ENCODE peak calls at places on chromosomes 4 and X, in five cellular contexts. F is epithelial cell of proximal tubule; U is left ventricle myocardium inferior; Y is hippocampal formation; V is activated effector memory CD4-positive, alpha-beta T cell treated with anti-CD3 and anti-CD28 coated beads, Interleukin-2, amount 50 U/mL, for 16 hours. C is an unnamed sample.

GRCh38 chr4:159248383-159249178 is 145.7 kb downstream of the RAPGEF2 start:
- DNase-seq in F (no peak), U (no peak), Y (peak; percentile 77), V (no peak), C (no peak)

GRCh38 chr4:176849076-176849475 is 56.4 kb upstream of the VEGFC start:
- DNase-seq in V (no peak), U (no peak), Y (no peak), F (no peak), C (no peak)

GRCh38 chrX:116009871-116010710 is 160.5 kb upstream of the AGTR2 start:
- DNase-seq in U (peak; percentile 13), Y (peak; percentile 3), F (no peak), V (no peak), C (peak; percentile 1)

GRCh38 chr4:140952709-140953108 is 180.6 kb downstream of the RNF150 start:
- DNase-seq in U (no peak), V (no peak), Y (no peak), F (no peak), C (peak; percentile 64)

GRCh38 chrX:121456315-121456714 is 408.9 kb downstream of the GLUD2 start:
- DNase-seq in Y (no peak), U (no peak), V (no peak), F (no peak), C (no peak)

GRCh38 chr4:15779336-15779735 is 1.2 kb downstream of the CD38 start:
- DNase-seq in F (peak; percentile 37), V (no peak), Y (peak; percentile 42), U (peak; percentile 53), C (peak; percentile 43)

GRCh38 chr4:59060895-59061294 is 1950.7 kb upstream of the IGFBP7 start:
- DNase-seq in Y (no peak), F (no peak), U (no peak), V (no peak), C (no peak)

GRCh38 chr4:148170408-148171385 is 271.5 kb downstream of the NR3C2 start:
- DNase-seq in F (no peak), V (no peak), U (no peak), Y (no peak), C (no peak)

GRCh38 chr4:88660446-88661294 is 37.0 kb downstream of the NAP1L5 start:
- DNase-seq in Y (no peak), U (no peak), F (no peak), V (no peak), C (no peak)

GRCh38 chr4:84727491-84727890 is 144.6 kb downstream of the CDS1 start:
- DNase-seq in U (no peak), F (no peak), V (no peak), Y (no peak), C (no peak)

GRCh38 chrX:69501433-69501832 is 2.7 kb upstream of the NALF2 start:
- DNase-seq in V (no peak), U (peak; percentile 42), Y (no peak), F (no peak), C (peak; percentile 70)

GRCh38 chr4:97910005-97910404 is 233.3 kb downstream of the STPG2 start:
- DNase-seq in F (peak; percentile 4), V (no peak), Y (no peak), U (no peak), C (peak; percentile 14)

GRCh38 chrX:141732031-141732430 is 33.5 kb upstream of the SPANXD start:
- DNase-seq in Y (no peak), V (no peak), F (no peak), U (no peak), C (no peak)

GRCh38 chrX:17580529-17581155 is 156.7 kb upstream of the SCML1 start:
- DNase-seq in Y (no peak), F (peak; percentile 92), V (no peak), U (no peak), C (peak; percentile 66)

GRCh38 chr4:188110741-188111458 is 1.5 kb upstream of the TRIML2 start:
- DNase-seq in U (no peak), V (no peak), Y (no peak), F (no peak), C (no peak)

GRCh38 chr4:127505203-127505602 is 127.6 kb upstream of the INTU start:
- DNase-seq in V (no peak), U (no peak), Y (no peak), F (peak; percentile 25), C (no peak)

GRCh38 chr4:114807759-114808404 is 209.3 kb downstream of the UGT8 start:
- DNase-seq in Y (no peak), V (peak; percentile 73), U (no peak), F (no peak), C (peak; percentile 63)

GRCh38 chr4:123346330-123346940 is 50.2 kb upstream of the SPRY1 start:
- DNase-seq in V (no peak), F (no peak), Y (no peak), U (no peak), C (no peak)

GRCh38 chrX:63350551-63350950 is 581 bp downstream of the SPIN4 start:
- DNase-seq in U (no peak), F (no peak), Y (no peak), V (peak; percentile 63), C (peak; percentile 80)

GRCh38 chr4:169658196-169658595 is 37.8 kb downstream of the CLCN3 start:
- DNase-seq in U (no peak), F (no peak), Y (no peak), V (no peak), C (no peak)

GRCh38 chr4:128310266-128310697 is 22.7 kb upstream of the PGRMC2 start:
- DNase-seq in Y (no peak), U (peak; percentile 25), F (no peak), V (no peak), C (peak; percentile 72)

GRCh38 chrX:101219840-101220191 is 230 bp downstream of the DRP2 start:
- DNase-seq in Y (peak; percentile 6), F (no peak), U (no peak), V (peak; percentile 67), C (no peak)

GRCh38 chrX:10254746-10255145 is 98.0 kb downstream of the CLCN4 start:
- DNase-seq in Y (no peak), V (no peak), U (no peak), F (no peak), C (peak; percentile 21)

GRCh38 chrX:129634541-129634940 is 20.2 kb downstream of the APLN start:
- DNase-seq in Y (no peak), F (no peak), U (no peak), V (no peak), C (no peak)

GRCh38 chr4:120977435-120977997 is 55.0 kb upstream of the PRDM5 start:
- DNase-seq in Y (no peak), V (no peak), F (peak; percentile 38), U (no peak), C (peak; percentile 61)

GRCh38 chr4:62709618-62710252 is 1509.6 kb downstream of the ADGRL3 start:
- DNase-seq in U (no peak), Y (peak; percentile 74), F (no peak), V (no peak), C (peak; percentile 72)

GRCh38 chrX:40513835-40514234 is 66.9 kb upstream of the ATP6AP2 start:
- DNase-seq in V (no peak), U (no peak), Y (no peak), F (no peak), C (no peak)

C was measured in NCI-H82.